ENCODE peak calls at places on chromosomes 2 and 18, in four cellular contexts. One of them, this sample, is unnamed.

GRCh38 chr2:41872646-41873045 is 175.2 kb upstream of the PKDCC start:
- DNase-seq in K562: no peak
- DNase-seq in colonic mucosa: no peak
- DNase-seq in IMR-90: peak
- DNase-seq in this sample: no peak

GRCh38 chr2:16215892-16216554 is 275.7 kb downstream of the MYCN start:
- DNase-seq in K562: no peak
- DNase-seq in colonic mucosa: no peak
- DNase-seq in IMR-90: no peak
- DNase-seq in this sample: no peak

GRCh38 chr18:12703714-12704113 is 872 bp downstream of the PSMG2 start:
- DNase-seq in K562: peak
- DNase-seq in colonic mucosa: no peak
- DNase-seq in IMR-90: peak
- DNase-seq in this sample: no peak

GRCh38 chr2:69961496-69961895 is at the start of gene ASPRV1:
- DNase-seq in K562: no peak
- DNase-seq in colonic mucosa: no peak
- DNase-seq in IMR-90: no peak
- DNase-seq in this sample: no peak

GRCh38 chr2:18286897-18287296 is 273.6 kb downstream of the RDH14 start:
- DNase-seq in K562: no peak
- DNase-seq in colonic mucosa: no peak
- DNase-seq in IMR-90: no peak
- DNase-seq in this sample: no peak

GRCh38 chr2:58539973-58540372 is 298.8 kb upstream of the FANCL start:
- DNase-seq in K562: no peak
- DNase-seq in colonic mucosa: no peak
- DNase-seq in IMR-90: no peak
- DNase-seq in this sample: no peak

GRCh38 chr2:153391131-153391530 is 87.4 kb downstream of the RPRM start:
- DNase-seq in K562: no peak
- DNase-seq in colonic mucosa: no peak
- DNase-seq in IMR-90: no peak
- DNase-seq in this sample: no peak

GRCh38 chr2:39542523-39542922 is 105.4 kb upstream of the MAP4K3 start:
- DNase-seq in K562: no peak
- DNase-seq in colonic mucosa: no peak
- DNase-seq in IMR-90: no peak
- DNase-seq in this sample: no peak

GRCh38 chr18:6434987-6435709 is 20.4 kb upstream of the L3MBTL4 start:
- DNase-seq in K562: no peak
- DNase-seq in colonic mucosa: no peak
- DNase-seq in IMR-90: no peak
- DNase-seq in this sample: no peak

GRCh38 chr2:88090446-88091283 is 23.0 kb downstream of the SMYD1 start:
- DNase-seq in K562: no peak
- DNase-seq in colonic mucosa: no peak
- DNase-seq in IMR-90: no peak
- DNase-seq in this sample: no peak

GRCh38 chr18:36314754-36315153 is 17.2 kb downstream of the FHOD3 start:
- DNase-seq in K562: no peak
- DNase-seq in colonic mucosa: no peak
- DNase-seq in IMR-90: peak
- DNase-seq in this sample: no peak

GRCh38 chr18:13412901-13413300 is 194.3 kb downstream of the LDLRAD4 start:
- DNase-seq in K562: no peak
- DNase-seq in colonic mucosa: no peak
- DNase-seq in IMR-90: no peak
- DNase-seq in this sample: no peak

GRCh38 chr18:35634376-35634775 is 52.8 kb downstream of the GALNT1 start:
- DNase-seq in K562: no peak
- DNase-seq in colonic mucosa: no peak
- DNase-seq in IMR-90: no peak
- DNase-seq in this sample: no peak

GRCh38 chr2:84959494-84960156 is 11.3 kb upstream of the KCMF1 start:
- DNase-seq in K562: no peak
- DNase-seq in colonic mucosa: no peak
- DNase-seq in IMR-90: peak
- DNase-seq in this sample: no peak

GRCh38 chr18:50757358-50757757 is 62.5 kb downstream of the MRO start:
- DNase-seq in K562: peak
- DNase-seq in colonic mucosa: peak
- DNase-seq in IMR-90: no peak
- DNase-seq in this sample: no peak

GRCh38 chr2:241897231-241897916 is 27.8 kb downstream of the RTP5 start:
- DNase-seq in K562: no peak
- DNase-seq in colonic mucosa: no peak
- DNase-seq in IMR-90: no peak
- DNase-seq in this sample: no peak

GRCh38 chr18:6401687-6402086 is 13.0 kb downstream of the L3MBTL4 start:
- DNase-seq in K562: peak
- DNase-seq in colonic mucosa: no peak
- DNase-seq in IMR-90: no peak
- DNase-seq in this sample: no peak

GRCh38 chr2:239360421-239361310 is 40.2 kb downstream of the HDAC4 start:
- DNase-seq in K562: peak
- DNase-seq in colonic mucosa: no peak
- DNase-seq in IMR-90: no peak
- DNase-seq in this sample: no peak

GRCh38 chr2:105369777-105370690 is 28.8 kb downstream of the FHL2 start:
- DNase-seq in K562: peak
- DNase-seq in colonic mucosa: peak
- DNase-seq in IMR-90: peak
- DNase-seq in this sample: peak

GRCh38 chr2:197810023-197810422 is 5.6 kb downstream of the PLCL1 start:
- DNase-seq in K562: no peak
- DNase-seq in colonic mucosa: no peak
- DNase-seq in IMR-90: no peak
- DNase-seq in this sample: no peak

GRCh38 chr2:9230881-9231280 is 24.3 kb downstream of the ASAP2 start:
- DNase-seq in K562: no peak
- DNase-seq in colonic mucosa: no peak
- DNase-seq in IMR-90: no peak
- DNase-seq in this sample: no peak

GRCh38 chr2:197707316-197708213 is 2.4 kb downstream of the MARS2 start:
- DNase-seq in K562: peak
- DNase-seq in colonic mucosa: no peak
- DNase-seq in IMR-90: peak
- DNase-seq in this sample: peak

GRCh38 chr2:229921101-229921891 is 513 bp downstream of the TRIP12 start:
- DNase-seq in K562: peak
- DNase-seq in colonic mucosa: peak
- DNase-seq in IMR-90: peak
- DNase-seq in this sample: peak

GRCh38 chr2:240296104-240296406 is 139.4 kb upstream of the GPC1 start:
- DNase-seq in K562: no peak
- DNase-seq in colonic mucosa: no peak
- DNase-seq in IMR-90: no peak
- DNase-seq in this sample: no peak

GRCh38 chr2:7795358-7796199 is 878.4 kb downstream of the RNF144A start:
- DNase-seq in K562: no peak
- DNase-seq in colonic mucosa: no peak
- DNase-seq in IMR-90: peak
- DNase-seq in this sample: no peak

GRCh38 chr2:132669854-132670103 is 226 bp downstream of the LYPD1 start:
- DNase-seq in K562: no peak
- DNase-seq in colonic mucosa: peak
- DNase-seq in IMR-90: no peak
- DNase-seq in this sample: peak

GRCh38 chr18:3093624-3094354 is 80.8 kb upstream of the LPIN2 start:
- DNase-seq in K562: no peak
- DNase-seq in colonic mucosa: peak
- DNase-seq in IMR-90: no peak
- DNase-seq in this sample: no peak